ENCODE peak calls at places on chromosome 15, in four cellular contexts. Q, P, F and K are unnamed samples.

GRCh38 chr15:98694153-98694552 is 45.8 kb downstream of the IGF1R start:
- DNase-seq in Q (no peak), P (no peak), F (no peak), K (no peak)

GRCh38 chr15:90610220-90610619 is 80.5 kb downstream of the CRTC3 start:
- DNase-seq in Q (no peak), P (peak), F (peak), K (no peak)

GRCh38 chr15:57607570-57608000 is 15.9 kb downstream of the MYZAP start:
- DNase-seq in Q (peak), P (peak), F (no peak), K (peak)

GRCh38 chr15:56383011-56383410 is 17.8 kb downstream of the TEX9 start:
- DNase-seq in Q (no peak), P (no peak), F (peak), K (no peak)

GRCh38 chr15:64379216-64379960 is 1.9 kb downstream of the PCLAF start:
- DNase-seq in Q (no peak), P (no peak), F (peak), K (no peak)

GRCh38 chr15:68249058-68249713 is 19.7 kb upstream of the CLN6 start:
- DNase-seq in Q (no peak), P (no peak), F (no peak), K (no peak)

GRCh38 chr15:58546635-58547627 is 115.1 kb downstream of the LIPC start:
- DNase-seq in Q (peak), P (peak), F (peak), K (peak)

GRCh38 chr15:62569460-62570404 is 404.6 kb upstream of the C2CD4B start:
- DNase-seq in Q (peak), P (peak), F (no peak), K (peak)

GRCh38 chr15:70186152-70186551 is 88.4 kb upstream of the TLE3 start:
- DNase-seq in Q (no peak), P (no peak), F (no peak), K (no peak)

GRCh38 chr15:98746756-98747155 is 98.4 kb downstream of the IGF1R start:
- DNase-seq in Q (no peak), P (no peak), F (no peak), K (no peak)

GRCh38 chr15:100704281-100705055 is 102.1 kb downstream of the ASB7 start:
- DNase-seq in Q (no peak), P (peak), F (peak), K (peak)

GRCh38 chr15:101404245-101404644 is 85.3 kb downstream of the PCSK6 start:
- DNase-seq in Q (no peak), P (no peak), F (no peak), K (no peak)

GRCh38 chr15:76860201-76860600 is 44.9 kb downstream of the SCAPER start:
- DNase-seq in Q (no peak), P (no peak), F (no peak), K (no peak)